ENCODE peak calls at places on chromosomes 3 and 15, in six cellular contexts. V is IMR-90, B is trophoblast cell, N is mesendoderm, F is mesenchymal stem cell, U is H9. M is an unnamed sample.

GRCh38 chr3:190709351-190709773 is 153.1 kb downstream of the GMNC start:
- DNase-seq in V (no peak), B (no peak), N (no peak), F (no peak), U (no peak), M (no peak)

GRCh38 chr3:189410522-189410921 is 220.7 kb upstream of the TP63 start:
- DNase-seq in V (no peak), B (no peak), N (no peak), F (no peak), U (no peak), M (no peak)

GRCh38 chr3:44045476-44046275 is 196.0 kb upstream of the TOPAZ1 start:
- DNase-seq in V (no peak), B (peak), N (no peak), F (no peak), U (no peak), M (no peak)

GRCh38 chr3:188901126-188901525 is 270.6 kb upstream of the TPRG1 start:
- DNase-seq in V (peak), B (no peak), N (no peak), F (peak), U (no peak), M (no peak)

GRCh38 chr3:69505770-69506407 is 120.0 kb upstream of the FRMD4B start:
- DNase-seq in V (no peak), B (peak), N (peak), F (peak), U (no peak), M (no peak)

GRCh38 chr15:50886611-50887350 is 21.7 kb upstream of the AP4E1 start:
- DNase-seq in V (no peak), B (no peak), N (no peak), F (no peak), U (no peak), M (no peak)

GRCh38 chr15:74320358-74321247 is 46.8 kb downstream of the CYP11A1 start:
- DNase-seq in V (peak), B (peak), N (peak), F (peak), U (peak), M (no peak)

GRCh38 chr3:18512007-18512406 is 86.9 kb upstream of the SATB1 start:
- DNase-seq in V (no peak), B (no peak), N (no peak), F (no peak), U (no peak), M (no peak)

GRCh38 chr3:125055913-125056705 is at the start of gene HEG1:
- DNase-seq in V (peak), B (peak), N (peak), F (peak), U (peak), M (peak)

GRCh38 chr15:23069496-23070166 is 30.3 kb upstream of the TUBGCP5 start:
- DNase-seq in V (no peak), B (peak), N (peak), F (no peak), U (peak), M (no peak)

GRCh38 chr3:11718582-11719405 is 75.1 kb upstream of the VGLL4 start:
- DNase-seq in V (peak), B (peak), N (peak), F (peak), U (no peak), M (peak)

GRCh38 chr15:52527196-52527897 is 1.3 kb downstream of the MYO5A start:
- DNase-seq in V (no peak), B (no peak), N (no peak), F (no peak), U (no peak), M (no peak)

GRCh38 chr15:57861805-57862586 is 155.5 kb downstream of the POLR2M start:
- DNase-seq in V (peak), B (no peak), N (no peak), F (peak), U (no peak), M (no peak)

GRCh38 chr3:193702967-193703366 is 110.0 kb downstream of the OPA1 start:
- DNase-seq in V (peak), B (no peak), N (no peak), F (no peak), U (no peak), M (no peak)

GRCh38 chr15:74050835-74051234 is 31.5 kb downstream of the GOLGA6A start:
- DNase-seq in V (no peak), B (peak), N (no peak), F (no peak), U (no peak), M (no peak)

GRCh38 chr3:39273119-39273518 is 6.7 kb downstream of the CX3CR1 start:
- DNase-seq in V (no peak), B (no peak), N (peak), F (no peak), U (no peak), M (no peak)

GRCh38 chr15:75307778-75308390 is 25.2 kb downstream of the GOLGA6D start:
- DNase-seq in V (no peak), B (no peak), N (peak), F (peak), U (peak), M (peak)

GRCh38 chr3:54859204-54859603 is 68.7 kb downstream of the LRTM1 start:
- DNase-seq in V (peak), B (peak), N (no peak), F (peak), U (no peak), M (no peak)

GRCh38 chr3:81716870-81717509 is 44.5 kb downstream of the GBE1 start:
- DNase-seq in V (peak), B (no peak), N (peak), F (peak), U (no peak), M (no peak)

GRCh38 chr3:43477600-43477999 is 144.2 kb downstream of the ANO10 start:
- DNase-seq in V (no peak), B (no peak), N (no peak), F (no peak), U (no peak), M (no peak)

GRCh38 chr3:131995936-131996335 is 38.9 kb downstream of the CPNE4 start:
- DNase-seq in V (no peak), B (no peak), N (no peak), F (no peak), U (no peak), M (no peak)

GRCh38 chr3:184354121-184354728 is 7.2 kb downstream of the CLCN2 start:
- DNase-seq in V (no peak), B (peak), N (peak), F (peak), U (peak), M (no peak)

GRCh38 chr3:2099779-2100191 is 1.1 kb downstream of the CNTN4 start:
- DNase-seq in V (no peak), B (no peak), N (peak), F (peak), U (peak), M (no peak)

GRCh38 chr3:140467104-140467577 is 210.7 kb upstream of the TRIM42 start:
- DNase-seq in V (no peak), B (peak), N (peak), F (peak), U (no peak), M (peak)

GRCh38 chr3:135576786-135577185 is 388.7 kb upstream of the PPP2R3A start:
- DNase-seq in V (no peak), B (no peak), N (no peak), F (no peak), U (no peak), M (no peak)

GRCh38 chr15:52427804-52428203 is 100.9 kb downstream of the MYO5A start:
- DNase-seq in V (peak), B (no peak), N (peak), F (peak), U (no peak), M (no peak)

GRCh38 chr3:186108106-186108940 is 566 bp downstream of the ETV5 start:
- DNase-seq in V (peak), B (peak), N (peak), F (peak), U (peak), M (peak)

GRCh38 chr3:29186982-29187718 is 93.7 kb upstream of the RBMS3 start:
- DNase-seq in V (peak), B (no peak), N (peak), F (peak), U (no peak), M (no peak)

GRCh38 chr15:61092387-61093157 is 136.5 kb downstream of the RORA start:
- DNase-seq in V (no peak), B (no peak), N (no peak), F (no peak), U (no peak), M (no peak)

GRCh38 chr15:31161990-31162389 is 60.5 kb upstream of the TRPM1 start:
- DNase-seq in V (no peak), B (no peak), N (no peak), F (no peak), U (no peak), M (no peak)

GRCh38 chr3:65330072-65330471 is 642.3 kb upstream of the ADAMTS9 start:
- DNase-seq in V (peak), B (no peak), N (no peak), F (peak), U (no peak), M (no peak)

GRCh38 chr3:71258116-71258515 is 325.4 kb downstream of the FOXP1 start:
- DNase-seq in V (peak), B (no peak), N (no peak), F (peak), U (no peak), M (no peak)

GRCh38 chr15:97728791-97729190 is 231.7 kb upstream of the ARRDC4 start:
- DNase-seq in V (no peak), B (no peak), N (no peak), F (no peak), U (no peak), M (peak)

GRCh38 chr3:150253622-150254021 is 154.5 kb upstream of the TSC22D2 start:
- DNase-seq in V (no peak), B (no peak), N (no peak), F (peak), U (no peak), M (no peak)

GRCh38 chr15:48279608-48280007 is 51.6 kb upstream of the DUT start:
- DNase-seq in V (no peak), B (no peak), N (no peak), F (no peak), U (no peak), M (no peak)

GRCh38 chr3:46561511-46561910 is 4.6 kb downstream of the LRRC2 start:
- DNase-seq in V (no peak), B (no peak), N (no peak), F (no peak), U (no peak), M (no peak)

GRCh38 chr3:46561951-46562350 is 4.2 kb downstream of the LRRC2 start:
- DNase-seq in V (peak), B (no peak), N (no peak), F (no peak), U (no peak), M (no peak)

GRCh38 chr3:46559030-46559704 is 6.9 kb downstream of the LRRC2 start:
- DNase-seq in V (peak), B (no peak), N (no peak), F (no peak), U (no peak), M (no peak)

GRCh38 chr3:46558184-46559029 is 7.7 kb downstream of the LRRC2 start:
- DNase-seq in V (peak), B (peak), N (peak), F (peak), U (peak), M (no peak)

GRCh38 chr3:46557814-46558183 is 8.3 kb downstream of the LRRC2 start:
- DNase-seq in V (no peak), B (no peak), N (no peak), F (no peak), U (no peak), M (no peak)
- H2BK5ac ChIP-seq in V (peak), B (no peak), N (peak), F (no peak), U (no peak), M (no peak)

GRCh38 chr3:37862712-37863551 is 1.3 kb downstream of the CTDSPL start:
- DNase-seq in V (peak), B (no peak), N (peak), F (peak), U (peak), M (peak)
- H2BK120ac ChIP-seq in V (peak), B (no peak), N (no peak), F (peak), U (no peak), M (no peak)

DNA sequence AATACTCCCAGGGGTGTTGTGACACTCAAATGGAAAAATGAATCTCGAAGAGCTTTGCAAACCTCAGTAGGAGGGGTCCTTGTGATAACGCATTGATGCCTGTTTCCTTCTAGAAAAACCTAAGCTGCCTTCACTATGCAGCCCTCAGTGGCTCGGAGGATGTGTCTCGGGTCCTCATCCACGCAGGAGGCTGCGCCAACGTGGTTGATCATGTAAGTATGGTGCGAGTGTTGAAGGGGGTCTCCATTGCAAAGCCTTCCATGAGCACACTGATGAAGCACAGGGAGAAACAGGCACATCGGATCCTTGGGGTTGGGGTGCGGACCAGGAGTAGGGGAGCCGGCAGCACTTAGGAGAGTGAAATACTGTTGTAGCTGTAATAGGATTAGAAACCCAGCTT is 22.3 kb downstream of the ANKDD1A start:
- DNase-seq in V (no peak), B (no peak), N (no peak), F (no peak), U (no peak), M (no peak)
- H3K23ac ChIP-seq in V (no peak), B (no peak), N (no peak), F (no peak), U (no peak), M (no peak)

GRCh38 chr3:53244281-53244680 is 11.5 kb downstream of the TKT start:
- DNase-seq in V (no peak), B (no peak), N (no peak), F (no peak), U (no peak), M (no peak)

GRCh38 chr3:53243165-53243564 is 12.7 kb downstream of the TKT start:
- DNase-seq in V (no peak), B (no peak), N (peak), F (peak), U (peak), M (no peak)

GRCh38 chr3:53242155-53242554 is 13.7 kb downstream of the TKT start:
- DNase-seq in V (no peak), B (no peak), N (no peak), F (no peak), U (no peak), M (no peak)

GRCh38 chr3:53242642-53243041 is 13.2 kb downstream of the TKT start:
- DNase-seq in V (no peak), B (no peak), N (no peak), F (peak), U (no peak), M (no peak)

GRCh38 chr3:53243785-53244184 is 12.0 kb downstream of the TKT start:
- DNase-seq in V (no peak), B (no peak), N (no peak), F (no peak), U (no peak), M (no peak)
- H2BK5ac ChIP-seq in V (no peak), B (no peak), N (no peak), F (no peak), U (no peak), M (no peak)

DNA sequence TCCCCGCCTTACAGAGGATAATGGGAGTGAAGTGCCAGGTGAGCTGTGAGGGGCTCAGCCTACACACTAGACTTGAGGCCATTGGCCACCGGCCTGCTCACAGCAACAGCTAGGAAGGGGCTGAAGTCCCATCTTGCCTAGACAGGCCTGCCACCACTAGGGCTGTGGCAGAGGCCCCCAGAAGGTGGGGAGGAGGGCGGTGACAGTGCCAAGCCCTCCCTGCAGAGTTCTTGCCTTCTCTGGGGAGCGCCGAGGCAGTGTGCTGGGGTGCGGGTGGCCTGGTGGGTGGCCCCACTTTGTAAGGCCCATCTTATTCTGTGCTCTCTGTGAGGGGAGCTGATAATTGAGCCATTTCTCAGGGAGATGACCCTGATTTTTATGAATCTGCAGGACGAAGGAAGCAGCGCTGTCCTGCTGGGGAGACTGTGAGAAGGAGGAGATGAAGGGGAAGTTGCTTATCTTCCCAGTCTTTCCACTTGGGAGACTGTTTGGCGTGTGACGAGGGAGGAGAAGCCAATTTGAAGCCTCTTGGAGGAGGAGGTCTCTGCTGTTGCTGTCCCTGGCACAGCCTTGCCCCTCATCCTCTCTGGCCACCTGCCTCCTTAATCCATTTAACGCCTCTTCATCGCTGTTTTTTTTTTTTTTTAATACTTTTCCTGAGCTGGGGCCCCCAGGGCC is 104.3 kb downstream of the LINGO1 start:
- DNase-seq in V (no peak), B (no peak), N (peak), F (no peak), U (no peak), M (no peak)
- H2BK120ac ChIP-seq in V (peak), B (peak), N (no peak), F (peak), U (no peak), M (no peak)

GRCh38 chr3:23832523-23832922 is 26.8 kb downstream of the UBE2E1 start:
- DNase-seq in V (no peak), B (no peak), N (no peak), F (no peak), U (no peak), M (no peak)

GRCh38 chr3:23834082-23834870 is 28.5 kb downstream of the UBE2E1 start:
- DNase-seq in V (no peak), B (no peak), N (peak), F (no peak), U (no peak), M (no peak)

GRCh38 chr3:23829242-23829934 is 23.6 kb downstream of the UBE2E1 start:
- DNase-seq in V (no peak), B (no peak), N (no peak), F (no peak), U (no peak), M (no peak)

GRCh38 chr3:23831517-23832394 is 26.0 kb downstream of the UBE2E1 start:
- DNase-seq in V (no peak), B (no peak), N (no peak), F (no peak), U (no peak), M (no peak)

DNA sequence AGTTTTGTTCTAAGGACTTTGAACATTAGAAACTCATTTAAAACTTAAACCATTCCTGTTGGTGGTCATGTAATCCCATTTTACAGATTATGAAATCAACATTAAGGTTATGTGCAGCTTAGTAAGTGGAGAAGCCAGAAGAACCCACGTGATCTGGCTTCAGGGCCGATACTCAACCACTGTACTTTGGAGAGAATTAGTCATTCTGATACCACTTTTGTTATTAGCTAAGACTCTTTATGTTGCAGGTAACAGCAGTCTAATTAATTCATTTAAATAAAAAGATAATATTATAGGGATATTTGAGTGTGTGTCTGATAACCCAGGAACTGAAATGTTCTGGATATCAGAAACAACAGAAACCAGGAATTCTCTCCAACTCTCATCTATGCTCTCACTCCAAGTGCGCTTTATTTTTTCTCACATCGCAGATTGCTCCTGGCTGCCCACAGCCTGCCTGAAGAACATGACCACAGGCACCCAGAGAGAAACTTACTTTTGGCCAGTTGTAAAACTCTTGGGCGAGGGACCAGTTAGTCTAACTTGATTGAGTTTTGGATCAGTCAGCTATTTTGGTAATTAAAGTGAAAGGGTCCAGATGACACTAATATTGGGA is 25.2 kb downstream of the UBE2E1 start:
- DNase-seq in V (no peak), B (no peak), N (no peak), F (no peak), U (no peak), M (no peak)
- H3K23ac ChIP-seq in V (no peak), B (no peak), N (no peak), F (no peak), U (no peak), M (no peak)